ENCODE peak calls at places on chromosomes 3 and 15, in four cellular contexts. One of them, this sample, is unnamed.

GRCh38 chr3:126958638-126959085 is 24.3 kb upstream of the PLXNA1 start:
- DNase-seq in HepG2: no peak
- DNase-seq in H1: no peak
- DNase-seq in GM12878: no peak
- DNase-seq in this sample: no peak

GRCh38 chr3:73561494-73561893 is 63.2 kb downstream of the PDZRN3 start:
- DNase-seq in HepG2: no peak
- DNase-seq in H1: no peak
- DNase-seq in GM12878: no peak
- DNase-seq in this sample: no peak

GRCh38 chr3:14329116-14329830 is 73.1 kb upstream of the SLC6A6 start:
- DNase-seq in HepG2: no peak
- DNase-seq in H1: no peak
- DNase-seq in GM12878: no peak
- DNase-seq in this sample: no peak

GRCh38 chr3:12706504-12707253 is 42.8 kb upstream of the RAF1 start:
- DNase-seq in HepG2: peak
- DNase-seq in H1: peak
- DNase-seq in GM12878: peak
- DNase-seq in this sample: peak

GRCh38 chr3:196138927-196139680 is 57.2 kb upstream of the TFRC start:
- DNase-seq in HepG2: no peak
- DNase-seq in H1: no peak
- DNase-seq in GM12878: no peak
- DNase-seq in this sample: no peak

GRCh38 chr3:131260525-131260924 is 121.0 kb upstream of the NUDT16 start:
- DNase-seq in HepG2: no peak
- DNase-seq in H1: no peak
- DNase-seq in GM12878: no peak
- DNase-seq in this sample: no peak

GRCh38 chr3:46090161-46090591 is 62.9 kb upstream of the XCR1 start:
- DNase-seq in HepG2: no peak
- DNase-seq in H1: no peak
- DNase-seq in GM12878: no peak
- DNase-seq in this sample: no peak

GRCh38 chr3:53513556-53514190 is 19.3 kb downstream of the CACNA1D start:
- DNase-seq in HepG2: peak
- DNase-seq in H1: no peak
- DNase-seq in GM12878: no peak
- DNase-seq in this sample: no peak

GRCh38 chr3:116148881-116149530 is 296.3 kb downstream of the LSAMP start:
- DNase-seq in HepG2: peak
- DNase-seq in H1: no peak
- DNase-seq in GM12878: no peak
- DNase-seq in this sample: no peak

GRCh38 chr3:48436855-48437254 is 3.1 kb downstream of the CCDC51 start:
- DNase-seq in HepG2: no peak
- DNase-seq in H1: no peak
- DNase-seq in GM12878: no peak
- DNase-seq in this sample: no peak

GRCh38 chr3:196377321-196377720 is 39.1 kb upstream of the TM4SF19 start:
- DNase-seq in HepG2: no peak
- DNase-seq in H1: no peak
- DNase-seq in GM12878: no peak
- DNase-seq in this sample: no peak

GRCh38 chr3:122077293-122078234 is 22.4 kb downstream of the CD86 start:
- DNase-seq in HepG2: no peak
- DNase-seq in H1: no peak
- DNase-seq in GM12878: no peak
- DNase-seq in this sample: no peak

GRCh38 chr3:155248531-155249187 is 44.8 kb downstream of the STRIT1 start:
- DNase-seq in HepG2: no peak
- DNase-seq in H1: no peak
- DNase-seq in GM12878: no peak
- DNase-seq in this sample: no peak

GRCh38 chr3:66075281-66075680 is 36.6 kb upstream of the MAGI1 start:
- DNase-seq in HepG2: peak
- DNase-seq in H1: no peak
- DNase-seq in GM12878: no peak
- DNase-seq in this sample: no peak

GRCh38 chr15:91879148-91879547 is 25.6 kb downstream of the SLCO3A1 start:
- DNase-seq in HepG2: no peak
- DNase-seq in H1: no peak
- DNase-seq in GM12878: no peak
- DNase-seq in this sample: no peak

GRCh38 chr3:46576386-46576785 is 10.3 kb upstream of the LRRC2 start:
- DNase-seq in HepG2: no peak
- DNase-seq in H1: no peak
- DNase-seq in GM12878: no peak
- DNase-seq in this sample: no peak

GRCh38 chr3:184683900-184684560 is 27.8 kb downstream of the MAGEF1 start:
- DNase-seq in HepG2: no peak
- DNase-seq in H1: no peak
- DNase-seq in GM12878: no peak
- DNase-seq in this sample: no peak

GRCh38 chr15:41917767-41918430 is 24.0 kb upstream of the SPTBN5 start:
- DNase-seq in HepG2: no peak
- DNase-seq in H1: no peak
- DNase-seq in GM12878: no peak
- DNase-seq in this sample: no peak

GRCh38 chr3:171169866-171170265 is 143.3 kb upstream of the SLC2A2 start:
- DNase-seq in HepG2: no peak
- DNase-seq in H1: no peak
- DNase-seq in GM12878: no peak
- DNase-seq in this sample: no peak

GRCh38 chr3:171169443-171169842 is 142.9 kb upstream of the SLC2A2 start:
- DNase-seq in HepG2: no peak
- DNase-seq in H1: no peak
- DNase-seq in GM12878: no peak
- DNase-seq in this sample: no peak

GRCh38 chr3:171165986-171166385 is 139.5 kb upstream of the SLC2A2 start:
- DNase-seq in HepG2: no peak
- DNase-seq in H1: no peak
- DNase-seq in GM12878: no peak
- DNase-seq in this sample: no peak

GRCh38 chr3:171168551-171168950 is 142.0 kb upstream of the SLC2A2 start:
- DNase-seq in HepG2: no peak
- DNase-seq in H1: no peak
- DNase-seq in GM12878: no peak
- DNase-seq in this sample: no peak

GRCh38 chr3:171168086-171168485 is 141.6 kb upstream of the SLC2A2 start:
- DNase-seq in HepG2: peak
- DNase-seq in H1: no peak
- DNase-seq in GM12878: no peak
- DNase-seq in this sample: no peak
- TF ChIP-seq TAF1 in HepG2: no peak
- TF ChIP-seq TAF1 in H1: no peak
- TF ChIP-seq TAF1 in GM12878: no peak
- TF ChIP-seq TAF1 in this sample: no peak

GRCh38 chr3:151226088-151226563 is 23.1 kb upstream of the GPR171 start:
- DNase-seq in HepG2: peak
- DNase-seq in H1: no peak
- DNase-seq in GM12878: no peak
- DNase-seq in this sample: no peak

GRCh38 chr3:151228291-151229125 is 25.5 kb upstream of the GPR171 start:
- DNase-seq in HepG2: peak
- DNase-seq in H1: no peak
- DNase-seq in GM12878: no peak
- DNase-seq in this sample: no peak

GRCh38 chr3:151225040-151225975 is 22.3 kb upstream of the GPR171 start:
- DNase-seq in HepG2: no peak
- DNase-seq in H1: no peak
- DNase-seq in GM12878: no peak
- DNase-seq in this sample: no peak

GRCh38 chr3:151226825-151227224 is 23.8 kb upstream of the GPR171 start:
- DNase-seq in HepG2: no peak
- DNase-seq in H1: no peak
- DNase-seq in GM12878: no peak
- DNase-seq in this sample: no peak

GRCh38 chr3:151227438-151228290 is 24.6 kb upstream of the GPR171 start:
- DNase-seq in HepG2: peak
- DNase-seq in H1: peak
- DNase-seq in GM12878: peak
- DNase-seq in this sample: peak
- TF ChIP-seq TAF1 in HepG2: no peak
- TF ChIP-seq TAF1 in H1: no peak
- TF ChIP-seq TAF1 in GM12878: no peak
- TF ChIP-seq TAF1 in this sample: no peak

GRCh38 chr15:29103825-29104565 is 165.6 kb downstream of the NSMCE3 start:
- DNase-seq in HepG2: no peak
- DNase-seq in H1: peak
- DNase-seq in GM12878: no peak
- DNase-seq in this sample: peak

GRCh38 chr15:29105151-29105785 is 164.4 kb downstream of the NSMCE3 start:
- DNase-seq in HepG2: no peak
- DNase-seq in H1: no peak
- DNase-seq in GM12878: no peak
- DNase-seq in this sample: no peak

GRCh38 chr15:29102911-29103824 is 166.5 kb downstream of the NSMCE3 start:
- DNase-seq in HepG2: no peak
- DNase-seq in H1: peak
- DNase-seq in GM12878: no peak
- DNase-seq in this sample: no peak

GRCh38 chr15:29106116-29106515 is 163.5 kb downstream of the NSMCE3 start:
- DNase-seq in HepG2: no peak
- DNase-seq in H1: no peak
- DNase-seq in GM12878: no peak
- DNase-seq in this sample: no peak

DNA sequence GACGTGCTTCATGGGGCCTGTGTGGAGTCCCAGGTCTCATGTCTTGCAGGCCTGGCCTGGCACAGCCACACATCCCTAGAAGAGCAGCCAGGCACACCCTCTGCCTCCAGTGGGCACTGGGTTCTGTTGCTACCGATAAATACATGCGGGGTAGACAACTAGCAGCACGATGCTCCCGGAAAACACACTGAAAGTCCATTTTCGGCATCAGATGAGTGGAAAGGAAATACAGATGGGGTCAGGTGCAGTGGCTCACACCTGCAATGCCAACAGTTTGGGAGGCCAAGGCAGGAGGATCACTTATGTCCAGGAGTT is 165.1 kb downstream of the NSMCE3 start:
- DNase-seq in HepG2: no peak
- DNase-seq in H1: no peak
- DNase-seq in GM12878: no peak
- DNase-seq in this sample: no peak
- TF ChIP-seq TAF1 in HepG2: no peak
- TF ChIP-seq TAF1 in H1: no peak
- TF ChIP-seq TAF1 in GM12878: no peak
- TF ChIP-seq TAF1 in this sample: no peak

DNA sequence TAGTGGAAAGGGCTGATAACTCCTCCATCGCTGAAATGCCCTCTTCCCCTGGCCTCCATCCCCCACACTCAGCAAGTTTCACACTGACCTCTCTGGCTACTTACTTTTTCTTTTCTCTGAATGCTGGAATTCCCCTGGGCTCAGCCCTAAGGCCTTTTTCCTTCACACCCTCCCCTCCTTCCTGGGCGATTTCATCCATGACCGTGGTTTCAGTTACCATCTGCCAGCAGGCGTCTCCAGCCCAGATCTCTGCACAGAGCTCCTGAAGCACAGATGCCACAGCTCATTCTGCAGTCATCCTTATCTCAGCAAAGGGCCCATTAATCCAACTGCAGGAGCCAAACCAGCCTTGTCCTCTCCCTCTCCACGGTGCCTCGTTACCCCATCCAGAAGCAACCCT is 114.0 kb downstream of the RFTN1 start:
- DNase-seq in HepG2: no peak
- DNase-seq in H1: no peak
- DNase-seq in GM12878: no peak
- DNase-seq in this sample: no peak
- TF ChIP-seq TAF1 in HepG2: no peak
- TF ChIP-seq TAF1 in H1: no peak
- TF ChIP-seq TAF1 in GM12878: no peak
- TF ChIP-seq TAF1 in this sample: no peak

GRCh38 chr3:187586226-187586625 is 84.0 kb downstream of the SST start:
- DNase-seq in HepG2: no peak
- DNase-seq in H1: no peak
- DNase-seq in GM12878: no peak
- DNase-seq in this sample: no peak

GRCh38 chr3:187591051-187591450 is 79.1 kb downstream of the SST start:
- DNase-seq in HepG2: no peak
- DNase-seq in H1: no peak
- DNase-seq in GM12878: no peak
- DNase-seq in this sample: no peak

GRCh38 chr3:187587012-187587544 is 83.1 kb downstream of the SST start:
- DNase-seq in HepG2: no peak
- DNase-seq in H1: no peak
- DNase-seq in GM12878: no peak
- DNase-seq in this sample: no peak
- TF ChIP-seq TAF1 in HepG2: no peak
- TF ChIP-seq TAF1 in H1: no peak
- TF ChIP-seq TAF1 in GM12878: no peak
- TF ChIP-seq TAF1 in this sample: no peak

DNA sequence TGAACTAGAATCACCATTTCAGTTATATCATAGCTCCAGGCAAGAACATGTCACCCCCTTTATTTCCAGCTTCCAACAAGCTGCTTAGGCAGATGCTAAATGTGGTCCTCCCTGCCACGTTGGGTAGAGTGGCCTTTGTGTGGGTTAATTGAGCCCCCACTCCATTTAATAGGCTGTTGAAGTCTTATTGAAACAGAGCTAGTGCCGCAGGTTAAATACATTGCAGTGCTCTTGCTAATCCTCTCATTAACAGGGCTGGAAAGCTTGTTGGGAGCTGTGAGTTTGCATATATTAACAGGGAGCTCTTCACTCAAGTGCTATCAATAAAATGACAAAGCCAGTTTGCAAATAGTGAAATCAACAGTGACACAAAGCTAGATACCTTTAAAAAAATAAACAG is 248.4 kb upstream of the CMC1 start:
- DNase-seq in HepG2: no peak
- DNase-seq in H1: no peak
- DNase-seq in GM12878: no peak
- DNase-seq in this sample: no peak
- TF ChIP-seq TAF1 in HepG2: no peak
- TF ChIP-seq TAF1 in H1: no peak
- TF ChIP-seq TAF1 in GM12878: no peak
- TF ChIP-seq TAF1 in this sample: no peak